ENCODE peak calls at places on chromosomes 12 and 14, in six cellular contexts. E, I, V, M, R and T are unnamed samples. For H3K4me1, the result is how much of the 10 kb centered on the place peaks cover.

GRCh38 chr14:96928779-96929380 is 131.7 kb downstream of the VRK1 start:
- DNase-seq in E (no peak), I (no peak), V (no peak), M (no peak), R (no peak), T (no peak)

GRCh38 chr12:59580050-59580449 is 15.8 kb upstream of the SLC16A7 start:
- DNase-seq in E (no peak), I (no peak), V (no peak), M (no peak), R (no peak), T (no peak)

GRCh38 chr14:102540310-102541028 is 30.9 kb upstream of the ANKRD9 start:
- DNase-seq in E (no peak), I (no peak), V (no peak), M (peak), R (no peak), T (peak)

GRCh38 chr14:103071544-103072251 is 12.3 kb upstream of the LBHD2 start:
- DNase-seq in E (no peak), I (no peak), V (no peak), M (no peak), R (no peak), T (no peak)

GRCh38 chr14:65361920-65362319 is 50.6 kb upstream of the FUT8 start:
- DNase-seq in E (no peak), I (no peak), V (no peak), M (peak), R (no peak), T (no peak)

GRCh38 chr14:33773205-33774030 is 177.5 kb downstream of the EGLN3 start:
- DNase-seq in E (no peak), I (peak), V (no peak), M (no peak), R (no peak), T (no peak)

GRCh38 chr14:103260629-103261124 is 73.4 kb upstream of the EIF5 start:
- DNase-seq in E (peak), I (no peak), V (no peak), M (peak), R (no peak), T (no peak)

GRCh38 chr12:93518725-93519124 is 51.4 kb downstream of the MRPL42 start:
- DNase-seq in E (no peak), I (no peak), V (no peak), M (peak), R (no peak), T (no peak)

GRCh38 chr12:2154521-2154920 is 101.7 kb downstream of the CACNA1C start:
- DNase-seq in E (no peak), I (no peak), V (no peak), M (no peak), R (no peak), T (no peak)

GRCh38 chr14:64501326-64502171 is 2.1 kb downstream of the ZBTB25 start:
- DNase-seq in E (no peak), I (peak), V (peak), M (peak), R (no peak), T (peak)

GRCh38 chr12:104624529-104624928 is 167.8 kb downstream of the CHST11 start:
- DNase-seq in E (no peak), I (no peak), V (no peak), M (no peak), R (no peak), T (no peak)

GRCh38 chr14:73712540-73713141 is 1.5 kb downstream of the PNMA1 start:
- DNase-seq in E (no peak), I (no peak), V (no peak), M (peak), R (no peak), T (peak)

GRCh38 chr12:58917699-58918334 is 2.5 kb downstream of the LRIG3 start:
- DNase-seq in E (no peak), I (no peak), V (no peak), M (no peak), R (no peak), T (no peak)

GRCh38 chr14:38824691-38825090 is 278.3 kb downstream of the SEC23A start:
- DNase-seq in E (no peak), I (no peak), V (no peak), M (no peak), R (no peak), T (no peak)

GRCh38 chr12:94618995-94619695 is 31.2 kb downstream of the TMCC3 start:
- DNase-seq in E (no peak), I (no peak), V (no peak), M (peak), R (no peak), T (no peak)

GRCh38 chr14:75911883-75912282 is 69.9 kb downstream of the TGFB3 start:
- DNase-seq in E (peak), I (no peak), V (no peak), M (peak), R (no peak), T (peak)

GRCh38 chr12:72432037-72432604 is 160.0 kb downstream of the TRHDE start:
- DNase-seq in E (peak), I (no peak), V (no peak), M (no peak), R (no peak), T (no peak)

GRCh38 chr12:104890463-104891096 is 67.5 kb downstream of the SLC41A2 start:
- DNase-seq in E (no peak), I (peak), V (no peak), M (no peak), R (no peak), T (no peak)

GRCh38 chr12:101696477-101697196 is 803 bp upstream of the CHPT1 start:
- DNase-seq in E (no peak), I (no peak), V (no peak), M (peak), R (peak), T (no peak)

GRCh38 chr14:106378191-106378590 is 851.8 kb downstream of the TMEM121 start:
- DNase-seq in E (no peak), I (peak), V (no peak), M (no peak), R (no peak), T (no peak)

GRCh38 chr12:29741342-29742241 is 42.1 kb downstream of the TMTC1 start:
- DNase-seq in E (no peak), I (no peak), V (no peak), M (peak), R (no peak), T (no peak)

GRCh38 chr12:6773662-6774351 is 1.5 kb downstream of the LAG3 start:
- DNase-seq in E (no peak), I (no peak), V (no peak), M (no peak), R (no peak), T (no peak)

GRCh38 chr12:1993871-1994371 is 10.3 kb downstream of the DCP1B start:
- DNase-seq in E (no peak), I (no peak), V (no peak), M (peak), R (no peak), T (no peak)

GRCh38 chr12:106956048-106956935 is 585 bp downstream of the TMEM263 start:
- DNase-seq in E (peak), I (peak), V (peak), M (peak), R (peak), T (peak)

GRCh38 chr12:112170971-112171596 is 45.7 kb downstream of the TRAFD1 start:
- DNase-seq in E (no peak), I (no peak), V (no peak), M (no peak), R (peak), T (no peak)

GRCh38 chr12:62879691-62880090 is 55.3 kb downstream of the PPM1H start:
- DNase-seq in E (no peak), I (no peak), V (no peak), M (no peak), R (no peak), T (no peak)

GRCh38 chr12:124686001-124686884 is 118.8 kb upstream of the NCOR2 start:
- DNase-seq in E (no peak), I (peak), V (no peak), M (peak), R (no peak), T (peak)

GRCh38 chr12:57127101-57127709 is 1.1 kb upstream of the LRP1 start:
- DNase-seq in E (peak), I (peak), V (peak), M (no peak), R (peak), T (peak)

GRCh38 chr12:127297327-127297726 is 969.6 kb upstream of the TMEM132C start:
- DNase-seq in E (no peak), I (no peak), V (no peak), M (no peak), R (no peak), T (no peak)

GRCh38 chr12:107329569-107330324 is 236.4 kb upstream of the CRY1 start:
- DNase-seq in E (no peak), I (no peak), V (no peak), M (peak), R (no peak), T (no peak)

GRCh38 chr12:94980577-94980976 is 22.9 kb downstream of the NDUFA12 start:
- DNase-seq in E (no peak), I (peak), V (no peak), M (peak), R (no peak), T (no peak)

GRCh38 chr12:71128191-71128590 is 29.6 kb downstream of the TSPAN8 start:
- DNase-seq in E (no peak), I (no peak), V (no peak), M (peak), R (no peak), T (peak)

GRCh38 chr12:60174914-60175313 is 579.1 kb downstream of the SLC16A7 start:
- DNase-seq in E (no peak), I (no peak), V (no peak), M (no peak), R (no peak), T (no peak)

GRCh38 chr14:51302319-51303030 is 62.4 kb downstream of the TMX1 start:
- DNase-seq in E (no peak), I (no peak), V (no peak), M (peak), R (no peak), T (no peak)

DNA sequence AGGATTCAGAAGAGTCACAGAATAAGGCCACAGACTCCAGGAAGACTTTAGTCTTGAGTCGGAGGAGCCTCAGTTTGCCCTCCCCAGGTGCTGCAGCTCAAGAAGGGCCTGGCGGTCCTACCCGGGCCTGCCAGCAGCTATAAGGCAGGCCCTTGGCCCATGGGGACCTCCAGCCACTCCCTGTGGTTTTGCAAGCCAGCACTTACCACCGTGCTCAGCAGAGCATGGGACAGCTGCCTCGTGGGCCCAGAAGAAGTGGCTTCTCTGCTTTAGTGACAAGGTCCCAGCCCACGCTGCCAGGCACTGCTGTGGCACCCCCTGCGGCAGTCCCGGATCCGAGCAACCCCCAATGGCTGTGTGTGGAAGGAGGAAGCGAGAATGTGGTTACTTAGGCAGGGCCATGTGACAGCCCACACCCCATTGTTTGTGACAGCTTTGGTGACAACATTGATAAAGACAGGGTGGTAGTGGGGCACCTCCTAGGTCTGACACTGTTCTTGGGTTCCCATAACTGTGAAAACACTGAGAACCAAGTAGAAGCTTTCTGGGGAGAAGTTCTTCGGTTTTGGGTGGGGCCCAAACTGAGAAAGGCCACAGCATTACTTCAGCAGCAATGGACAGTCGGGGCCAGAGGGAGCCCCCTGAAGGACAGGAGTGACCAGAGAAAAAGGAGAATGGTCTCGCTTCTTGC is at the start of gene SELPLG:
- DNase-seq in E (no peak), I (peak), V (no peak), M (no peak), R (peak), T (no peak)
- H3K4me1 ChIP-seq in E (under half), I (half or more), V (half or more), M (under half), R (under half), T (under half)

DNA sequence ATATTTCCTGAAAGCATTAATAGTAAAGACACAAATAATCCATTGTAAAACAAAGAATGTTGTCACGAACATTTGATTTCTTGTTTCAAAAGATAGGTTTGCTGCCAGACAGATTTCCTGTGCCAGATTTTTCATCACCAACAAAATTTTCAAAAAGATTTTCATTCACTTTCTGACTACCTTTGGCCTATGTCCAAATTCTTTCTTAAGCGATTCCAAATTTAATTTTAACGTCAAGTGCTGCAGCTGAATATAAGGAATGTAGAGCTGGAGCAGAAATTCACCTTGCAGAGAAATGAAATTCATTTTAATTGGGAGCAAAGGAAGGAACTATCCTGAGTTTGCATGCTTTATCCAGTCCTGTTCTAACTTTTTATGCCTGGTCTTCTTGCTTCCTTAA is 277.4 kb downstream of the CCER1 start:
- DNase-seq in E (no peak), I (no peak), V (no peak), M (no peak), R (no peak), T (no peak)
- H3K4me1 ChIP-seq in E (under half), I (under half), V (under half), M (under half), R (under half), T (under half)

DNA sequence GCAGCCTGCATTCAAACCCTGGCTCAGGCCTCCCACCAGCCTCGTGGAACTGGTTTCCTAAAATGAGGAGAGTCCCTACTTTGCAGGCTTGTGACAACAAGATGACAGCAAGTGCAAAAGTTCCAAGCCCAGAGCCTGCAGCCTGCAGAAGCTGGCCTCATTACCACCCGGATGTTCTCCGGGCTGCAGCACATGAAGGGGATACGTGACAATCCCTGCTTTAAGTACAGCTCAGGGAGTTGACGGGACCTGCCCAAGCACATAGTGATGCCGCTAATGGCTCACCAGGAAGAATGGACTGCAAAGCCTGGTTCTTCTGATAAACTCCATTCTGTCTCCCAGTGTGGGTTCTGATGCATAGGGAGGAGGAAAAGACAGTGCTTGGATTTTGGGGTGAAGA is 15.0 kb downstream of the SSH1 start:
- DNase-seq in E (no peak), I (no peak), V (no peak), M (no peak), R (no peak), T (no peak)
- H3K4me1 ChIP-seq in E (under half), I (under half), V (half or more), M (under half), R (under half), T (under half)

GRCh38 chr14:100486025-100486828 is 101.0 kb downstream of the BEGAIN start:
- DNase-seq in E (peak), I (peak), V (peak), M (peak), R (peak), T (peak)

GRCh38 chr14:100488057-100488456 is 99.2 kb downstream of the BEGAIN start:
- DNase-seq in E (no peak), I (no peak), V (no peak), M (no peak), R (no peak), T (no peak)

GRCh38 chr14:100484531-100485267 is 102.5 kb downstream of the BEGAIN start:
- DNase-seq in E (no peak), I (no peak), V (no peak), M (no peak), R (no peak), T (no peak)

GRCh38 chr14:100490252-100490651 is 97.0 kb downstream of the BEGAIN start:
- DNase-seq in E (no peak), I (no peak), V (no peak), M (no peak), R (no peak), T (no peak)

GRCh38 chr14:100487304-100487703 is 99.9 kb downstream of the BEGAIN start:
- DNase-seq in E (no peak), I (no peak), V (no peak), M (no peak), R (no peak), T (no peak)
- H3K4me1 ChIP-seq in E (under half), I (under half), V (under half), M (under half), R (under half), T (under half)

GRCh38 chr14:104419865-104420458 is 159.6 kb upstream of the C14orf180 start:
- DNase-seq in E (no peak), I (no peak), V (no peak), M (no peak), R (no peak), T (no peak)

GRCh38 chr14:104421892-104422291 is 157.7 kb upstream of the C14orf180 start:
- DNase-seq in E (no peak), I (no peak), V (no peak), M (no peak), R (peak), T (no peak)

GRCh38 chr14:104422301-104423223 is 157.0 kb upstream of the C14orf180 start:
- DNase-seq in E (no peak), I (no peak), V (no peak), M (no peak), R (no peak), T (no peak)

GRCh38 chr14:104421401-104421821 is 158.2 kb upstream of the C14orf180 start:
- DNase-seq in E (no peak), I (no peak), V (no peak), M (no peak), R (peak), T (no peak)

GRCh38 chr14:104420990-104421389 is 158.6 kb upstream of the C14orf180 start:
- DNase-seq in E (no peak), I (no peak), V (no peak), M (no peak), R (peak), T (no peak)
- H3K4me1 ChIP-seq in E (under half), I (under half), V (under half), M (under half), R (under half), T (under half)